ENCODE peak calls at places on chromosomes 2 and 18, in seven cellular contexts. One of them, this sample, is unnamed.

GRCh38 chr2:189569295-189569925 is 11.2 kb downstream of the SLC40A1 start:
- DNase-seq in pancreas: no peak
- DNase-seq in AG09309: no peak
- DNase-seq in tibial artery: no peak
- DNase-seq in fibroblast of lung: peak
- DNase-seq in BJ: no peak
- DNase-seq in dorsolateral prefrontal cortex: no peak
- DNase-seq in this sample: no peak

GRCh38 chr2:216430811-216431210 is 18.5 kb downstream of the SMARCAL1 start:
- DNase-seq in BJ: no peak
- DNase-seq in dorsolateral prefrontal cortex: peak
- DNase-seq in fibroblast of lung: no peak
- DNase-seq in AG09309: no peak
- DNase-seq in pancreas: no peak
- DNase-seq in tibial artery: no peak
- DNase-seq in this sample: no peak

GRCh38 chr18:78407456-78407823 is 572.2 kb upstream of the SALL3 start:
- DNase-seq in pancreas: peak
- DNase-seq in BJ: no peak
- DNase-seq in AG09309: no peak
- DNase-seq in fibroblast of lung: no peak
- DNase-seq in tibial artery: no peak
- DNase-seq in dorsolateral prefrontal cortex: no peak
- DNase-seq in this sample: no peak

GRCh38 chr2:217803639-217803932 is 199.2 kb downstream of the TNS1 start:
- DNase-seq in tibial artery: peak
- DNase-seq in dorsolateral prefrontal cortex: no peak
- DNase-seq in fibroblast of lung: no peak
- DNase-seq in AG09309: no peak
- DNase-seq in pancreas: no peak
- DNase-seq in BJ: no peak
- DNase-seq in this sample: peak

GRCh38 chr18:25678226-25678625 is 326.3 kb upstream of the ZNF521 start:
- DNase-seq in dorsolateral prefrontal cortex: no peak
- DNase-seq in tibial artery: no peak
- DNase-seq in BJ: no peak
- DNase-seq in fibroblast of lung: peak
- DNase-seq in pancreas: no peak
- DNase-seq in AG09309: no peak
- DNase-seq in this sample: no peak

GRCh38 chr2:24238158-24238557 is 63.3 kb downstream of the FAM228A start:
- DNase-seq in dorsolateral prefrontal cortex: no peak
- DNase-seq in tibial artery: no peak
- DNase-seq in pancreas: no peak
- DNase-seq in AG09309: no peak
- DNase-seq in fibroblast of lung: no peak
- DNase-seq in BJ: no peak
- DNase-seq in this sample: no peak

GRCh38 chr2:233012301-233012971 is 620 bp downstream of the NGEF start:
- DNase-seq in pancreas: peak
- DNase-seq in dorsolateral prefrontal cortex: no peak
- DNase-seq in tibial artery: no peak
- DNase-seq in BJ: no peak
- DNase-seq in AG09309: no peak
- DNase-seq in fibroblast of lung: no peak
- DNase-seq in this sample: no peak

GRCh38 chr2:67649331-67650071 is 252.4 kb downstream of the ETAA1 start:
- DNase-seq in dorsolateral prefrontal cortex: no peak
- DNase-seq in tibial artery: peak
- DNase-seq in BJ: peak
- DNase-seq in AG09309: no peak
- DNase-seq in pancreas: peak
- DNase-seq in fibroblast of lung: peak
- DNase-seq in this sample: peak

GRCh38 chr2:121974919-121975654 is 219.6 kb downstream of the TSN start:
- DNase-seq in tibial artery: peak
- DNase-seq in BJ: peak
- DNase-seq in fibroblast of lung: peak
- DNase-seq in dorsolateral prefrontal cortex: peak
- DNase-seq in AG09309: peak
- DNase-seq in pancreas: peak
- DNase-seq in this sample: peak

GRCh38 chr2:148971547-148971946 is 67.0 kb upstream of the LYPD6B start:
- DNase-seq in dorsolateral prefrontal cortex: no peak
- DNase-seq in BJ: no peak
- DNase-seq in AG09309: no peak
- DNase-seq in tibial artery: no peak
- DNase-seq in fibroblast of lung: no peak
- DNase-seq in pancreas: no peak
- DNase-seq in this sample: no peak

GRCh38 chr18:77223653-77224052 is 26.0 kb upstream of the GALR1 start:
- DNase-seq in dorsolateral prefrontal cortex: no peak
- DNase-seq in fibroblast of lung: peak
- DNase-seq in AG09309: peak
- DNase-seq in pancreas: no peak
- DNase-seq in tibial artery: no peak
- DNase-seq in BJ: no peak
- DNase-seq in this sample: no peak

GRCh38 chr2:168583710-168584521 is 127.8 kb downstream of the CERS6 start:
- DNase-seq in BJ: peak
- DNase-seq in AG09309: peak
- DNase-seq in pancreas: peak
- DNase-seq in tibial artery: no peak
- DNase-seq in dorsolateral prefrontal cortex: no peak
- DNase-seq in fibroblast of lung: peak
- DNase-seq in this sample: peak

GRCh38 chr2:96156926-96157648 is 11.8 kb upstream of the DUSP2 start:
- DNase-seq in AG09309: no peak
- DNase-seq in fibroblast of lung: no peak
- DNase-seq in BJ: no peak
- DNase-seq in dorsolateral prefrontal cortex: no peak
- DNase-seq in tibial artery: no peak
- DNase-seq in pancreas: no peak
- DNase-seq in this sample: no peak

GRCh38 chr2:156483741-156484173 is 47.6 kb downstream of the GPD2 start:
- DNase-seq in fibroblast of lung: peak
- DNase-seq in dorsolateral prefrontal cortex: no peak
- DNase-seq in tibial artery: no peak
- DNase-seq in pancreas: no peak
- DNase-seq in BJ: no peak
- DNase-seq in AG09309: no peak
- DNase-seq in this sample: no peak

GRCh38 chr2:236712304-236712703 is 142.7 kb downstream of the ACKR3 start:
- DNase-seq in tibial artery: no peak
- DNase-seq in BJ: no peak
- DNase-seq in dorsolateral prefrontal cortex: no peak
- DNase-seq in pancreas: no peak
- DNase-seq in fibroblast of lung: peak
- DNase-seq in AG09309: no peak
- DNase-seq in this sample: no peak

GRCh38 chr2:96146881-96147592 is 1.8 kb upstream of the DUSP2 start:
- DNase-seq in AG09309: no peak
- DNase-seq in BJ: no peak
- DNase-seq in tibial artery: no peak
- DNase-seq in dorsolateral prefrontal cortex: no peak
- DNase-seq in pancreas: no peak
- DNase-seq in fibroblast of lung: peak
- DNase-seq in this sample: no peak

GRCh38 chr2:54233832-54234649 is 22.0 kb downstream of the TSPYL6 start:
- DNase-seq in dorsolateral prefrontal cortex: no peak
- DNase-seq in BJ: no peak
- DNase-seq in pancreas: no peak
- DNase-seq in AG09309: no peak
- DNase-seq in tibial artery: no peak
- DNase-seq in fibroblast of lung: no peak
- DNase-seq in this sample: no peak

GRCh38 chr2:106004854-106005253 is 189.2 kb downstream of the UXS1 start:
- DNase-seq in tibial artery: no peak
- DNase-seq in pancreas: no peak
- DNase-seq in fibroblast of lung: no peak
- DNase-seq in BJ: no peak
- DNase-seq in AG09309: no peak
- DNase-seq in dorsolateral prefrontal cortex: no peak
- DNase-seq in this sample: no peak

GRCh38 chr2:240255165-240255491 is 114.7 kb upstream of the OTOS start:
- DNase-seq in fibroblast of lung: no peak
- DNase-seq in BJ: no peak
- DNase-seq in tibial artery: no peak
- DNase-seq in AG09309: no peak
- DNase-seq in dorsolateral prefrontal cortex: no peak
- DNase-seq in pancreas: no peak
- DNase-seq in this sample: no peak

GRCh38 chr2:222269132-222269531 is 29.7 kb downstream of the PAX3 start:
- DNase-seq in pancreas: no peak
- DNase-seq in AG09309: no peak
- DNase-seq in BJ: no peak
- DNase-seq in dorsolateral prefrontal cortex: no peak
- DNase-seq in tibial artery: no peak
- DNase-seq in fibroblast of lung: no peak
- DNase-seq in this sample: no peak

GRCh38 chr2:222264791-222265320 is 33.9 kb downstream of the PAX3 start:
- DNase-seq in BJ: no peak
- DNase-seq in pancreas: no peak
- DNase-seq in fibroblast of lung: peak
- DNase-seq in AG09309: no peak
- DNase-seq in tibial artery: no peak
- DNase-seq in dorsolateral prefrontal cortex: no peak
- DNase-seq in this sample: no peak

GRCh38 chr2:222271854-222272253 is 26.9 kb downstream of the PAX3 start:
- DNase-seq in BJ: no peak
- DNase-seq in dorsolateral prefrontal cortex: no peak
- DNase-seq in tibial artery: no peak
- DNase-seq in pancreas: no peak
- DNase-seq in AG09309: no peak
- DNase-seq in fibroblast of lung: no peak
- DNase-seq in this sample: no peak

GRCh38 chr2:222270436-222270835 is 28.4 kb downstream of the PAX3 start:
- DNase-seq in tibial artery: no peak
- DNase-seq in BJ: peak
- DNase-seq in fibroblast of lung: no peak
- DNase-seq in dorsolateral prefrontal cortex: no peak
- DNase-seq in AG09309: no peak
- DNase-seq in pancreas: no peak
- DNase-seq in this sample: no peak

GRCh38 chr2:222268311-222268980 is 30.4 kb downstream of the PAX3 start:
- DNase-seq in AG09309: no peak
- DNase-seq in BJ: no peak
- DNase-seq in tibial artery: no peak
- DNase-seq in dorsolateral prefrontal cortex: no peak
- DNase-seq in pancreas: no peak
- DNase-seq in fibroblast of lung: peak
- DNase-seq in this sample: no peak
- H3K4me3 ChIP-seq in AG09309: no peak
- H3K4me3 ChIP-seq in BJ: no peak
- H3K4me3 ChIP-seq in tibial artery: no peak
- H3K4me3 ChIP-seq in dorsolateral prefrontal cortex: no peak
- H3K4me3 ChIP-seq in pancreas: no peak
- H3K4me3 ChIP-seq in fibroblast of lung: no peak
- H3K4me3 ChIP-seq in this sample: no peak

GRCh38 chr18:22607284-22607635 is 189.5 kb upstream of the CTAGE1 start:
- DNase-seq in BJ: no peak
- DNase-seq in fibroblast of lung: no peak
- DNase-seq in tibial artery: no peak
- DNase-seq in dorsolateral prefrontal cortex: no peak
- DNase-seq in AG09309: no peak
- DNase-seq in pancreas: no peak
- DNase-seq in this sample: no peak

GRCh38 chr18:22609642-22610041 is 191.9 kb upstream of the CTAGE1 start:
- DNase-seq in tibial artery: peak
- DNase-seq in dorsolateral prefrontal cortex: no peak
- DNase-seq in BJ: no peak
- DNase-seq in pancreas: peak
- DNase-seq in AG09309: no peak
- DNase-seq in fibroblast of lung: peak
- DNase-seq in this sample: peak

GRCh38 chr18:22613788-22614187 is 196.1 kb upstream of the CTAGE1 start:
- DNase-seq in AG09309: peak
- DNase-seq in dorsolateral prefrontal cortex: no peak
- DNase-seq in BJ: no peak
- DNase-seq in tibial artery: no peak
- DNase-seq in pancreas: no peak
- DNase-seq in fibroblast of lung: peak
- DNase-seq in this sample: no peak

GRCh38 chr18:22613058-22613690 is 195.5 kb upstream of the CTAGE1 start:
- DNase-seq in BJ: no peak
- DNase-seq in pancreas: peak
- DNase-seq in tibial artery: no peak
- DNase-seq in fibroblast of lung: no peak
- DNase-seq in dorsolateral prefrontal cortex: no peak
- DNase-seq in AG09309: no peak
- DNase-seq in this sample: no peak
- H3K4me3 ChIP-seq in BJ: no peak
- H3K4me3 ChIP-seq in pancreas: no peak
- H3K4me3 ChIP-seq in tibial artery: no peak
- H3K4me3 ChIP-seq in fibroblast of lung: no peak
- H3K4me3 ChIP-seq in dorsolateral prefrontal cortex: no peak
- H3K4me3 ChIP-seq in AG09309: no peak
- H3K4me3 ChIP-seq in this sample: no peak

DNA sequence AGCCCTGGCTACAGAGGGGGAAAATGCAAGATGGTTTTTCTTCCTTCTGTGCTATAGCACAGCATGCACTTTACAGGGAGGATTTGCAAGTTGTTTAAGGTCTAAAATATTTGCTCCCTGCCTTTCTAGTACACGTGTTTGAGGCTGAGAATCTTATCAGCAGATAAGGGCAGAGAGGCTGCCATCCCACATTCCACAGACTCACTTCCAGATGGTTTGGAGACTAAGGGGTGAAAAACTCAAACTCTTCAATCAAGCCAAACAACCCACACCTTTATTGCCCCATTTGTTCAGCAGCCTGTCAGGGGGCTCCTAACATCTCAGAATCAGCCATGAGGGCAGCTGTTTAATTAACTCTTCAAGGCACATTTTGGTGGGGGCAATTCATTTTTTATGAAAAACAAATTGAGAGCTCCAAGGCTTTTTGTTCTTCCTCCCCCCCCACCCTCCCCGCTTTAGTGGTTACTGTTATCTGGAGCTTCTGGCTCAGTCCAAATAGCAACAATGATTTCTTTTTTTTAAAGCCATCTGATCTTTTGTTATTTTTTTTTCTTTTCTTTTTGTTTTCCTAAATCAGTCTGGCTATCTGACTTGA is 242.6 kb upstream of the NT5C1B start:
- DNase-seq in pancreas: no peak
- DNase-seq in BJ: no peak
- DNase-seq in tibial artery: no peak
- DNase-seq in AG09309: no peak
- DNase-seq in dorsolateral prefrontal cortex: no peak
- DNase-seq in fibroblast of lung: peak
- DNase-seq in this sample: no peak
- H3K4me3 ChIP-seq in pancreas: no peak
- H3K4me3 ChIP-seq in BJ: no peak
- H3K4me3 ChIP-seq in tibial artery: no peak
- H3K4me3 ChIP-seq in AG09309: no peak
- H3K4me3 ChIP-seq in dorsolateral prefrontal cortex: no peak
- H3K4me3 ChIP-seq in fibroblast of lung: no peak
- H3K4me3 ChIP-seq in this sample: no peak

DNA sequence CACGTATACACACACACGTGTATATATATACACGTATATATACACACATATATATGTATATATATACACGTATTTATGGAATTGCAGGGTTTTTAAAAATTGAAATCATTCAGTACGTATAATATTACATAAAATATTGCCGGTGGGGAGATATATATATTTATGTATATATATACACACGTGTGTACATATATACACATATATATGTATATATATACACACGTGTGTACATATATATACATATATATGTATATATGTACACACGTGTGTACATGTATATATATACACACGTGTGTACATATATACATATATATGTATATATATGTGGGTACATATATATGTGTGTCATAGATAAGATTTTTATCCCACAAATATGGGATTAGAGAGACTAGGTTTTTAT is 5.4 kb downstream of the FBXO11 start:
- DNase-seq in fibroblast of lung: no peak
- DNase-seq in AG09309: no peak
- DNase-seq in dorsolateral prefrontal cortex: no peak
- DNase-seq in BJ: no peak
- DNase-seq in tibial artery: no peak
- DNase-seq in pancreas: no peak
- DNase-seq in this sample: no peak
- H3K4me3 ChIP-seq in fibroblast of lung: no peak
- H3K4me3 ChIP-seq in AG09309: no peak
- H3K4me3 ChIP-seq in dorsolateral prefrontal cortex: no peak
- H3K4me3 ChIP-seq in BJ: no peak
- H3K4me3 ChIP-seq in tibial artery: no peak
- H3K4me3 ChIP-seq in pancreas: no peak
- H3K4me3 ChIP-seq in this sample: no peak

This sample was measured in uterus.